ENCODE peak calls at places on chromosome 4, in seven cellular contexts. O is stomach, E is ovary, Z is tibial nerve, A is HepG2, U is suprapubic skin, Q is K562. F is an unnamed sample. For H3K9me3, the result is how much of the 10 kb centered on the place peaks cover.

GRCh38 chr4:183797445-183798248 is 107.5 kb upstream of the STOX2 start:
- DNase-seq in O (peak), E (peak), Z (no peak), A (no peak), U (no peak), Q (no peak), F (no peak)

GRCh38 chr4:40182041-40182440 is 14.8 kb upstream of the RHOH start:
- DNase-seq in O (no peak), E (no peak), Z (no peak), A (no peak), U (no peak), Q (no peak), F (no peak)

GRCh38 chr4:153345011-153345981 is 808 bp downstream of the MND1 start:
- DNase-seq in O (no peak), E (peak), Z (no peak), A (peak), U (peak), Q (peak), F (no peak)

GRCh38 chr4:155564880-155565279 is 101.8 kb upstream of the GUCY1A1 start:
- DNase-seq in O (no peak), E (no peak), Z (no peak), A (no peak), U (no peak), Q (no peak), F (no peak)

GRCh38 chr4:107037188-107037587 is 1.1 kb upstream of the DKK2 start:
- DNase-seq in O (no peak), E (peak), Z (peak), A (no peak), U (peak), Q (no peak), F (no peak)

GRCh38 chr4:16123356-16124084 is 39.7 kb upstream of the PROM1 start:
- DNase-seq in O (peak), E (no peak), Z (no peak), A (no peak), U (no peak), Q (no peak), F (no peak)

GRCh38 chr4:15425520-15425919 is 2.3 kb upstream of the C1QTNF7 start:
- DNase-seq in O (no peak), E (no peak), Z (no peak), A (no peak), U (no peak), Q (no peak), F (no peak)

GRCh38 chr4:36207808-36208207 is 36.5 kb downstream of the ARAP2 start:
- DNase-seq in O (no peak), E (no peak), Z (no peak), A (no peak), U (no peak), Q (no peak), F (no peak)

GRCh38 chr4:89981789-89982334 is 87.2 kb downstream of the MMRN1 start:
- DNase-seq in O (no peak), E (no peak), Z (no peak), A (no peak), U (no peak), Q (no peak), F (no peak)

GRCh38 chr4:176906693-176907092 is 114.0 kb upstream of the VEGFC start:
- DNase-seq in O (no peak), E (no peak), Z (no peak), A (no peak), U (no peak), Q (no peak), F (no peak)

GRCh38 chr4:88523325-88524129 is at the start of gene PYURF:
- DNase-seq in O (peak), E (peak), Z (peak), A (peak), U (peak), Q (peak), F (peak)

GRCh38 chr4:75251547-75251946 is 262.7 kb downstream of the RCHY1 start:
- DNase-seq in O (no peak), E (no peak), Z (no peak), A (no peak), U (no peak), Q (no peak), F (no peak)

GRCh38 chr4:5137927-5138326 is 86.6 kb downstream of the STK32B start:
- DNase-seq in O (peak), E (no peak), Z (no peak), A (no peak), U (no peak), Q (no peak), F (peak)

GRCh38 chr4:177726111-177726510 is 283.9 kb upstream of the AGA start:
- DNase-seq in O (no peak), E (no peak), Z (no peak), A (peak), U (no peak), Q (no peak), F (no peak)

GRCh38 chr4:98126141-98126540 is 17.1 kb downstream of the STPG2 start:
- DNase-seq in O (no peak), E (no peak), Z (no peak), A (no peak), U (no peak), Q (no peak), F (no peak)

GRCh38 chr4:9921326-9921725 is 100.0 kb downstream of the SLC2A9 start:
- DNase-seq in O (no peak), E (no peak), Z (no peak), A (no peak), U (no peak), Q (no peak), F (no peak)

GRCh38 chr4:181832305-181832704 is 410.9 kb upstream of the TENM3 start:
- DNase-seq in O (no peak), E (no peak), Z (no peak), A (no peak), U (no peak), Q (no peak), F (no peak)

GRCh38 chr4:107299646-107300045 is 263.5 kb upstream of the DKK2 start:
- DNase-seq in O (no peak), E (no peak), Z (no peak), A (no peak), U (no peak), Q (no peak), F (no peak)

GRCh38 chr4:54213001-54213400 is 16.1 kb upstream of the PDGFRA start:
- DNase-seq in O (no peak), E (no peak), Z (no peak), A (no peak), U (no peak), Q (no peak), F (no peak)

GRCh38 chr4:123478859-123479345 is 82.3 kb downstream of the SPRY1 start:
- DNase-seq in O (peak), E (no peak), Z (no peak), A (peak), U (no peak), Q (peak), F (no peak)

GRCh38 chr4:77671051-77671450 is 65.4 kb downstream of the CXCL13 start:
- DNase-seq in O (no peak), E (no peak), Z (no peak), A (no peak), U (no peak), Q (no peak), F (no peak)

GRCh38 chr4:87353592-87353991 is 30.9 kb upstream of the HSD17B13 start:
- DNase-seq in O (no peak), E (no peak), Z (no peak), A (peak), U (no peak), Q (no peak), F (no peak)

GRCh38 chr4:189845145-189845846 is 95.4 kb upstream of the FRG1 start:
- DNase-seq in O (no peak), E (no peak), Z (no peak), A (no peak), U (no peak), Q (no peak), F (no peak)

GRCh38 chr4:183398298-183399129 is 45.9 kb upstream of the CDKN2AIP start:
- DNase-seq in O (peak), E (peak), Z (peak), A (peak), U (peak), Q (peak), F (no peak)

GRCh38 chr4:40524642-40525041 is 105.0 kb downstream of the RBM47 start:
- DNase-seq in O (peak), E (peak), Z (no peak), A (no peak), U (no peak), Q (no peak), F (no peak)

GRCh38 chr4:7429069-7429416 is 5.7 kb downstream of the PSAPL1 start:
- DNase-seq in O (peak), E (peak), Z (peak), A (no peak), U (peak), Q (no peak), F (no peak)

GRCh38 chr4:145487626-145488025 is 6.0 kb downstream of the SMAD1 start:
- DNase-seq in O (no peak), E (no peak), Z (no peak), A (no peak), U (no peak), Q (no peak), F (no peak)

GRCh38 chr4:119284876-119285611 is 36.9 kb downstream of the FABP2 start:
- DNase-seq in O (no peak), E (no peak), Z (no peak), A (no peak), U (no peak), Q (no peak), F (no peak)

GRCh38 chr4:148435654-148436406 is 6.4 kb downstream of the NR3C2 start:
- DNase-seq in O (no peak), E (no peak), Z (no peak), A (no peak), U (no peak), Q (no peak), F (no peak)

GRCh38 chr4:88211473-88212252 is 53.2 kb upstream of the ABCG2 start:
- DNase-seq in O (peak), E (no peak), Z (no peak), A (peak), U (no peak), Q (peak), F (peak)

GRCh38 chr4:10013722-10014121 is 7.6 kb downstream of the SLC2A9 start:
- DNase-seq in O (peak), E (no peak), Z (no peak), A (no peak), U (no peak), Q (peak), F (no peak)

GRCh38 chr4:184792334-184792733 is 33.4 kb downstream of the ACSL1 start:
- DNase-seq in O (no peak), E (no peak), Z (no peak), A (no peak), U (no peak), Q (no peak), F (no peak)

DNA sequence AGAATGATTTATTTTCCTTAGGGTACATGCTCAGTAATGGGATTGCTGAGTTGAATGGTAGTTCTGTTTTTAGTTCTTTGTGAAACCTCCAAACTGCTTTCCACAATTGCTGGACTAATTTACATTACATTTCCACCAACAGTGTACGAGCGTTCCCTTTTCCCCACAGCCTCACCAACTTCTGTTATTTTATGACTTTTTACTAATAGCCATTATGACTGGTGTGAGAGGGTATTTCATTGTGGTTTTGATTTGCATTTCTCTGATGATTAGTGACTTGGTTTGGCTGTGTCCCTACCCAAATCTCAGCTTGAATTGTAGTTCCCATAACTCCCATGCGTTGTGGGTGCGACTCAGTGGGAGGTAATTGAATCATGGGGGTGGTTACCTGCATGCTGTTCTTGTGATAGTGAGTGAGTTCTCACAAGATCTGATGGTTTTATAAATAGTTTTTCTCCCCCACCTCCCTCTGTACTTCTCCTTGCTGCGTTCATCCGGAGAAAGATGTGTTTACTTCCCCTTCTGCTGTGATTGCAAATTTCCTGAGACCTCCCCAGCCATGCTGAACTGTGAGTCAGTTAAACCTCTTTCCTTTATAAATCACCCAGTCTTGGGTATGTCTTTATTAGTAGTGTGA is 95.1 kb downstream of the GBA3 start:
- DNase-seq in O (no peak), E (no peak), Z (no peak), A (no peak), U (no peak), Q (no peak), F (no peak)
- TF ChIP-seq EP300 in O (no peak), E (no peak), Z (no peak), A (no peak), U (no peak), Q (no peak), F (no peak)

GRCh38 chr4:3075652-3075981 is 1.1 kb downstream of the HTT start:
- DNase-seq in O (no peak), E (no peak), Z (no peak), A (no peak), U (no peak), Q (no peak), F (no peak)
- TF ChIP-seq POLR2A in O (no peak), E (no peak), Z (no peak), A (no peak), U (no peak), Q (no peak), F (no peak)

GRCh38 chr4:212438-213174 is 88.3 kb downstream of the ZNF718 start:
- DNase-seq in O (peak), E (peak), Z (no peak), A (no peak), U (peak), Q (peak), F (no peak)
- H3K9me3 ChIP-seq in O (half or more), E (under half), Z (half or more), A (half or more), U (under half), Q (under half), F (under half)

GRCh38 chr4:130573742-130574141 is 1477.8 kb downstream of the C4orf33 start:
- DNase-seq in O (no peak), E (no peak), Z (no peak), A (no peak), U (no peak), Q (no peak), F (no peak)
- TF ChIP-seq EP300 in O (no peak), E (no peak), Z (no peak), A (no peak), U (no peak), Q (no peak), F (no peak)

GRCh38 chr4:73538162-73538561 is 56.6 kb downstream of the AFM start:
- DNase-seq in O (no peak), E (no peak), Z (no peak), A (no peak), U (no peak), Q (no peak), F (no peak)
- TF ChIP-seq POLR2A in O (no peak), E (no peak), Z (no peak), A (no peak), U (no peak), Q (no peak), F (no peak)

GRCh38 chr4:141023051-141023450 is 110.2 kb downstream of the RNF150 start:
- DNase-seq in O (no peak), E (no peak), Z (no peak), A (no peak), U (no peak), Q (no peak), F (no peak)
- H3K9me3 ChIP-seq in O (under half), E (under half), Z (under half), A (under half), U (under half), Q (under half), F (under half)

GRCh38 chr4:38667005-38667771 is 3.2 kb downstream of the KLF3 start:
- DNase-seq in O (peak), E (peak), Z (peak), A (peak), U (peak), Q (peak), F (peak)
- TF ChIP-seq EP300 in O (peak), E (peak), Z (peak), A (peak), U (no peak), Q (peak), F (no peak)

GRCh38 chr4:8760561-8760960 is 111.1 kb downstream of the HMX1 start:
- DNase-seq in O (no peak), E (no peak), Z (no peak), A (no peak), U (peak), Q (no peak), F (no peak)

GRCh38 chr4:8756816-8757215 is 114.8 kb downstream of the HMX1 start:
- DNase-seq in O (no peak), E (no peak), Z (no peak), A (no peak), U (peak), Q (no peak), F (no peak)

GRCh38 chr4:8759987-8760386 is 111.7 kb downstream of the HMX1 start:
- DNase-seq in O (no peak), E (no peak), Z (no peak), A (no peak), U (peak), Q (no peak), F (no peak)

GRCh38 chr4:8754634-8755589 is 116.7 kb downstream of the HMX1 start:
- DNase-seq in O (no peak), E (no peak), Z (no peak), A (no peak), U (peak), Q (no peak), F (no peak)
- TF ChIP-seq POLR2A in O (no peak), E (no peak), Z (no peak), A (no peak), U (no peak), Q (no peak), F (no peak)

GRCh38 chr4:126647756-126648396 is 984.9 kb upstream of the INTU start:
- DNase-seq in O (no peak), E (no peak), Z (no peak), A (no peak), U (no peak), Q (no peak), F (no peak)
- H3K9me3 ChIP-seq in O (under half), E (under half), Z (under half), A (under half), U (under half), Q (under half), F (under half)

GRCh38 chr4:82491251-82491960 is 61.0 kb downstream of the ENOPH1 start:
- DNase-seq in O (peak), E (no peak), Z (no peak), A (no peak), U (no peak), Q (no peak), F (no peak)
- TF ChIP-seq EP300 in O (no peak), E (no peak), Z (no peak), A (no peak), U (no peak), Q (no peak), F (no peak)